ENCODE peak calls at places on chromosome 2, in four cellular contexts. One of them, this sample, is unnamed.

GRCh38 chr2:212777020-212777491 is 238.5 kb upstream of the ERBB4 start:
- DNase-seq in tibial nerve: no peak
- DNase-seq in A549: peak
- DNase-seq in ovary: no peak
- DNase-seq in this sample: no peak

GRCh38 chr2:106057206-106057605 is 136.9 kb downstream of the UXS1 start:
- DNase-seq in ovary: no peak
- DNase-seq in A549: no peak
- DNase-seq in tibial nerve: no peak
- DNase-seq in this sample: no peak

GRCh38 chr2:239258248-239258647 is 142.6 kb downstream of the HDAC4 start:
- DNase-seq in tibial nerve: no peak
- DNase-seq in A549: no peak
- DNase-seq in ovary: no peak
- DNase-seq in this sample: peak

GRCh38 chr2:111199840-111200239 is 79.1 kb downstream of the BCL2L11 start:
- DNase-seq in tibial nerve: no peak
- DNase-seq in A549: no peak
- DNase-seq in ovary: no peak
- DNase-seq in this sample: no peak

GRCh38 chr2:197286805-197287595 is 23.6 kb downstream of the ANKRD44 start:
- DNase-seq in A549: peak
- DNase-seq in tibial nerve: peak
- DNase-seq in ovary: peak
- DNase-seq in this sample: no peak

GRCh38 chr2:75465317-75465998 is 95.3 kb downstream of the EVA1A start:
- DNase-seq in ovary: no peak
- DNase-seq in A549: no peak
- DNase-seq in tibial nerve: no peak
- DNase-seq in this sample: no peak

GRCh38 chr2:179692610-179693009 is 168.8 kb downstream of the ZNF385B start:
- DNase-seq in A549: no peak
- DNase-seq in tibial nerve: no peak
- DNase-seq in ovary: no peak
- DNase-seq in this sample: no peak

GRCh38 chr2:223943561-223944008 is 1.6 kb downstream of the WDFY1 start:
- DNase-seq in A549: peak
- DNase-seq in tibial nerve: no peak
- DNase-seq in ovary: no peak
- DNase-seq in this sample: no peak

GRCh38 chr2:184053326-184053725 is 545.0 kb upstream of the ZNF804A start:
- DNase-seq in tibial nerve: no peak
- DNase-seq in A549: no peak
- DNase-seq in ovary: no peak
- DNase-seq in this sample: no peak

GRCh38 chr2:23541453-23542334 is 156.7 kb downstream of the KLHL29 start:
- DNase-seq in A549: no peak
- DNase-seq in tibial nerve: peak
- DNase-seq in ovary: peak
- DNase-seq in this sample: no peak

GRCh38 chr2:169512525-169512924 is 3.0 kb downstream of the KLHL41 start:
- DNase-seq in ovary: no peak
- DNase-seq in tibial nerve: no peak
- DNase-seq in A549: no peak
- DNase-seq in this sample: no peak

GRCh38 chr2:234490239-234491074 is 6.4 kb downstream of the ARL4C start:
- DNase-seq in ovary: no peak
- DNase-seq in tibial nerve: no peak
- DNase-seq in A549: no peak
- DNase-seq in this sample: no peak

GRCh38 chr2:23376972-23377371 is 8.0 kb upstream of the KLHL29 start:
- DNase-seq in tibial nerve: no peak
- DNase-seq in ovary: no peak
- DNase-seq in A549: no peak
- DNase-seq in this sample: no peak

GRCh38 chr2:120612471-120612870 is 123.2 kb upstream of the GLI2 start:
- DNase-seq in tibial nerve: no peak
- DNase-seq in A549: no peak
- DNase-seq in ovary: no peak
- DNase-seq in this sample: no peak

GRCh38 chr2:157933549-157933948 is 57.4 kb upstream of the ACVR1 start:
- DNase-seq in A549: no peak
- DNase-seq in tibial nerve: no peak
- DNase-seq in ovary: no peak
- DNase-seq in this sample: no peak

GRCh38 chr2:136238552-136239346 is 120.8 kb upstream of the CXCR4 start:
- DNase-seq in tibial nerve: peak
- DNase-seq in ovary: no peak
- DNase-seq in A549: no peak
- DNase-seq in this sample: no peak

GRCh38 chr2:200963129-200963917 is at the start of gene ORC2:
- DNase-seq in ovary: peak
- DNase-seq in A549: peak
- DNase-seq in tibial nerve: peak
- DNase-seq in this sample: peak

GRCh38 chr2:28382755-28383154 is 9.9 kb upstream of the FOSL2 start:
- DNase-seq in ovary: no peak
- DNase-seq in tibial nerve: no peak
- DNase-seq in A549: no peak
- DNase-seq in this sample: no peak

GRCh38 chr2:198098918-198099317 is 294.5 kb downstream of the PLCL1 start:
- DNase-seq in tibial nerve: no peak
- DNase-seq in ovary: no peak
- DNase-seq in A549: no peak
- DNase-seq in this sample: no peak

GRCh38 chr2:97998431-97998830 is 2.7 kb upstream of the TMEM131 start:
- DNase-seq in A549: no peak
- DNase-seq in ovary: no peak
- DNase-seq in tibial nerve: no peak
- DNase-seq in this sample: no peak

GRCh38 chr2:7515327-7515726 is 598.1 kb downstream of the RNF144A start:
- DNase-seq in A549: no peak
- DNase-seq in tibial nerve: no peak
- DNase-seq in ovary: no peak
- DNase-seq in this sample: no peak

GRCh38 chr2:40279001-40279400 is 172.9 kb downstream of the SLC8A1 start:
- DNase-seq in ovary: no peak
- DNase-seq in tibial nerve: no peak
- DNase-seq in A549: no peak
- DNase-seq in this sample: no peak

GRCh38 chr2:136247204-136247990 is 129.4 kb upstream of the CXCR4 start:
- DNase-seq in tibial nerve: peak
- DNase-seq in A549: no peak
- DNase-seq in ovary: no peak
- DNase-seq in this sample: no peak

GRCh38 chr2:45319683-45320082 is 291.4 kb downstream of the SRBD1 start:
- DNase-seq in ovary: no peak
- DNase-seq in A549: no peak
- DNase-seq in tibial nerve: no peak
- DNase-seq in this sample: no peak

GRCh38 chr2:70243804-70244584 is 4.4 kb downstream of the TIA1 start:
- DNase-seq in tibial nerve: no peak
- DNase-seq in A549: no peak
- DNase-seq in ovary: no peak
- DNase-seq in this sample: no peak

GRCh38 chr2:138919336-138919735 is 139.1 kb upstream of the NXPH2 start:
- DNase-seq in ovary: no peak
- DNase-seq in tibial nerve: no peak
- DNase-seq in A549: no peak
- DNase-seq in this sample: no peak

GRCh38 chr2:162482463-162482862 is 138.5 kb downstream of the GCA start:
- DNase-seq in ovary: no peak
- DNase-seq in A549: no peak
- DNase-seq in tibial nerve: no peak
- DNase-seq in this sample: no peak

GRCh38 chr2:109129921-109130725 is 1.1 kb downstream of the SH3RF3 start:
- DNase-seq in tibial nerve: no peak
- DNase-seq in A549: no peak
- DNase-seq in ovary: peak
- DNase-seq in this sample: peak

GRCh38 chr2:31386172-31386571 is 28.4 kb downstream of the XDH start:
- DNase-seq in A549: no peak
- DNase-seq in ovary: no peak
- DNase-seq in tibial nerve: no peak
- DNase-seq in this sample: no peak

GRCh38 chr2:33236457-33236856 is 240.0 kb upstream of the RASGRP3 start:
- DNase-seq in ovary: no peak
- DNase-seq in tibial nerve: no peak
- DNase-seq in A549: no peak
- DNase-seq in this sample: no peak

GRCh38 chr2:185142677-185143076 is 544.3 kb downstream of the ZNF804A start:
- DNase-seq in ovary: no peak
- DNase-seq in A549: no peak
- DNase-seq in tibial nerve: no peak
- DNase-seq in this sample: no peak

GRCh38 chr2:185147361-185147760 is 549.0 kb downstream of the ZNF804A start:
- DNase-seq in A549: no peak
- DNase-seq in ovary: no peak
- DNase-seq in tibial nerve: no peak
- DNase-seq in this sample: no peak

GRCh38 chr2:185145316-185146121 is 547.2 kb downstream of the ZNF804A start:
- DNase-seq in A549: no peak
- DNase-seq in ovary: no peak
- DNase-seq in tibial nerve: no peak
- DNase-seq in this sample: no peak

GRCh38 chr2:185144159-185144919 is 546.0 kb downstream of the ZNF804A start:
- DNase-seq in tibial nerve: no peak
- DNase-seq in ovary: no peak
- DNase-seq in A549: no peak
- DNase-seq in this sample: no peak
- TF ChIP-seq EP300 in tibial nerve: no peak
- TF ChIP-seq EP300 in ovary: no peak
- TF ChIP-seq EP300 in A549: no peak
- TF ChIP-seq EP300 in this sample: no peak

DNA sequence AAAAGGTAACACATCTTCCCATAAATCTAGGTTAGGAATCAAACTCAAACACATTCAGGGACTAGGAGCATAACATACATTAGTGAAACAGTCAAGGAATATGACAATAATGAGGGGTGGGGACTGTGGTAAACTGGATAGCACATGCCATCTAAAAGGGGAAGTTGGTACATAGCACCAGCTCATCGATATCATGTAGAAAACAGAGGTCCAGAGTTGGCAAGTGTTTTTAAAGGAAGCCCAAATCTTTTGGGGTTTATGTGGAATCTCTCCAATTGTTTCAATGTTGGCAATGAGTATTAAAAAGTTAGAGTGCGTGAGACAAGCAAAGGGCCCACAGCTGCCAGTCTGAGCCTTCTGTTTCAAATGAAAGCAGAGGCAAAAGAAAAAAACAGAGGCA is 24.4 kb downstream of the KLF7 start:
- DNase-seq in ovary: no peak
- DNase-seq in A549: no peak
- DNase-seq in tibial nerve: no peak
- DNase-seq in this sample: no peak
- TF ChIP-seq CTCF in ovary: no peak
- TF ChIP-seq CTCF in A549: no peak
- TF ChIP-seq CTCF in tibial nerve: no peak
- TF ChIP-seq CTCF in this sample: no peak

GRCh38 chr2:9178905-9179571 is 27.6 kb upstream of the ASAP2 start:
- DNase-seq in A549: no peak
- DNase-seq in ovary: peak
- DNase-seq in tibial nerve: peak
- DNase-seq in this sample: no peak
- TF ChIP-seq EP300 in A549: no peak
- TF ChIP-seq EP300 in ovary: no peak
- TF ChIP-seq EP300 in tibial nerve: peak
- TF ChIP-seq EP300 in this sample: no peak

DNA sequence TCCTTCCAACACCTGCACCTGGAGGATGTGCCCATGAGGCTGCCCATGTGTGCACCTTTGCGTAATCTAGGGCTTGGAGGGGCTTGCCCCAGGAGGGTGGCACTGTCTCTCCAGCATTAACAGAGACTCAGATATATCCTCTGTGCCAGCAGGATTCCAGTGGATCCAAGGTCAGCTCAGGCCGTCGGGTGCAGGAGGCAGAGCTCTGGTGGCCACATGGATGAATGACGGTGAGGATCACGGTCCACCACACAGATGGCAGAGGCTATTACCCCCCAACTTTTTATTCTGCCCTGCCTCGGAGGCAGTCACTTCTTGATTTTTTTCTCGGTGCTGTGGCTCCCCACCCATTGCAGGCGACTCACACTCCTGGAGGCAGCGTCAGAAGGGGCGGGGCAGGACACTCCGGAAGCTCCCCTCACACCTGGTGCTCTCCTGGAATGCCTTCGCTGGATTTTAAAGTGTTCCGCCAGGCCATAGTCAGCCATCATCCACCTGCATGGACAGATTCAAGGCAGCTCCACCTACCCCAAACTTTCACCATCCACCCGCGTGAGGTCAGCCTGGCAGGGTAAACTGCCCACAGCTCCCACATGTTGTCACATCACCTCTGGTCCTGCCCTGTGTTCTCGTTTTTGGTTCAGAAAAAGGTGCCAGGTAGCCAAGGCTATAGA is 602.9 kb upstream of the RAB6C start:
- DNase-seq in ovary: no peak
- DNase-seq in A549: no peak
- DNase-seq in tibial nerve: no peak
- DNase-seq in this sample: no peak
- TF ChIP-seq CTCF in ovary: no peak
- TF ChIP-seq CTCF in A549: no peak
- TF ChIP-seq CTCF in tibial nerve: no peak
- TF ChIP-seq CTCF in this sample: no peak

GRCh38 chr2:85437488-85438290 is 19.2 kb downstream of the SH2D6 start:
- DNase-seq in ovary: peak
- DNase-seq in tibial nerve: peak
- DNase-seq in A549: peak
- DNase-seq in this sample: peak
- TF ChIP-seq EP300 in ovary: peak
- TF ChIP-seq EP300 in tibial nerve: peak
- TF ChIP-seq EP300 in A549: peak
- TF ChIP-seq EP300 in this sample: peak